ENCODE peak calls at places on chromosomes 16 and 17, in ten cellular contexts. Z is psoas muscle, X is foreskin fibroblast, R is progenitor cell of endocrine pancreas, M is EL, B is activated T-cell treated with anti-CD3 and anti-CD28 coated beads for 1 hour, Q is NCI-H1436, O is AG08395, D is HTR-8/SVneo, F is cerebellum. J is an unnamed sample.
A peak's percentile ranks its signal among the peaks of the same experiment; 100 is the strongest.

GRCh38 chr17:50036455-50037320 is 19.2 kb upstream of the ITGA3 start:
- DNase-seq in Z (no peak), X (no peak), R (no peak), M (no peak), B (no peak), Q (no peak), O (no peak), D (no peak), F (no peak), J (no peak)

GRCh38 chr17:51546114-51546513 is 285.8 kb downstream of the UTP18 start:
- DNase-seq in Z (no peak), X (no peak), R (no peak), M (no peak), B (no peak), Q (no peak), O (no peak), D (no peak), F (no peak), J (no peak)

GRCh38 chr16:4323071-4323844 is 7.4 kb downstream of the GLIS2 start:
- DNase-seq in Z (no peak), X (no peak), R (no peak), M (no peak), B (no peak), Q (no peak), O (no peak), D (no peak), F (peak; percentile 65), J (peak; percentile 76)

GRCh38 chr16:85460252-85460982 is 152.7 kb upstream of the GSE1 start:
- DNase-seq in Z (no peak), X (no peak), R (no peak), M (no peak), B (no peak), Q (peak; percentile 74), O (no peak), D (no peak), F (no peak), J (no peak)

GRCh38 chr16:27867122-27868110 is 196.1 kb downstream of the GSG1L start:
- DNase-seq in Z (peak; percentile 48), X (peak; percentile 24), R (peak; percentile 56), M (peak; percentile 84), B (peak; percentile 25), Q (peak; percentile 35), O (peak; percentile 83), D (peak; percentile 62), F (no peak), J (peak; percentile 74)

GRCh38 chr16:79298476-79299153 is 301.9 kb downstream of the MAF start:
- DNase-seq in Z (no peak), X (no peak), R (no peak), M (no peak), B (no peak), Q (no peak), O (no peak), D (no peak), F (no peak), J (no peak)

GRCh38 chr17:67019126-67019507 is 25.2 kb upstream of the CACNG1 start:
- DNase-seq in Z (no peak), X (no peak), R (no peak), M (no peak), B (no peak), Q (no peak), O (no peak), D (no peak), F (no peak), J (no peak)

GRCh38 chr17:80082403-80083135 is 18.8 kb upstream of the GAA start:
- DNase-seq in Z (peak; percentile 45), X (peak; percentile 46), R (peak; percentile 61), M (peak; percentile 67), B (peak; percentile 39), Q (peak; percentile 85), O (peak; percentile 86), D (peak; percentile 78), F (peak; percentile 69), J (peak; percentile 63)

GRCh38 chr17:64277831-64278562 is 14.9 kb upstream of the TEX2 start:
- DNase-seq in Z (no peak), X (no peak), R (no peak), M (no peak), B (no peak), Q (no peak), O (peak; percentile 20), D (no peak), F (no peak), J (no peak)

GRCh38 chr16:48846277-48846676 is 236.3 kb upstream of the N4BP1 start:
- DNase-seq in Z (no peak), X (no peak), R (no peak), M (no peak), B (no peak), Q (no peak), O (no peak), D (no peak), F (no peak), J (no peak)

GRCh38 chr17:78802008-78802407 is 19.9 kb upstream of the CYTH1 start:
- DNase-seq in Z (no peak), X (no peak), R (no peak), M (no peak), B (no peak), Q (no peak), O (no peak), D (no peak), F (no peak), J (no peak)

GRCh38 chr16:3664187-3664896 is 9.9 kb downstream of the DNASE1 start:
- DNase-seq in Z (no peak), X (no peak), R (no peak), M (no peak), B (no peak), Q (no peak), O (no peak), D (no peak), F (no peak), J (no peak)

GRCh38 chr17:78111012-78111726 is 17.4 kb downstream of the TMC6 start:
- DNase-seq in Z (no peak), X (no peak), R (no peak), M (no peak), B (no peak), Q (no peak), O (no peak), D (no peak), F (no peak), J (no peak)

GRCh38 chr17:45228985-45229517 is 7.4 kb downstream of the FMNL1 start:
- DNase-seq in Z (peak; percentile 90), X (peak; percentile 84), R (no peak), M (peak; percentile 95), B (peak; percentile 63), Q (no peak), O (peak; percentile 94), D (peak; percentile 97), F (no peak), J (peak; percentile 94)

GRCh38 chr17:3415610-3416009 is 4.4 kb downstream of the OR3A3 start:
- DNase-seq in Z (no peak), X (no peak), R (no peak), M (no peak), B (no peak), Q (no peak), O (no peak), D (no peak), F (no peak), J (no peak)

GRCh38 chr17:7022791-7023571 is at the start of gene BCL6B:
- DNase-seq in Z (no peak), X (no peak), R (no peak), M (no peak), B (no peak), Q (no peak), O (no peak), D (no peak), F (no peak), J (no peak)

GRCh38 chr17:51044964-51045363 is 75.7 kb downstream of the SPAG9 start:
- DNase-seq in Z (no peak), X (no peak), R (no peak), M (no peak), B (no peak), Q (no peak), O (no peak), D (no peak), F (peak; percentile 24), J (no peak)

GRCh38 chr17:7138800-7139381 is 24.3 kb upstream of the ASGR2 start:
- DNase-seq in Z (no peak), X (no peak), R (no peak), M (no peak), B (no peak), Q (no peak), O (no peak), D (no peak), F (no peak), J (no peak)

J was measured in RWPE1.